ENCODE peak calls at places on chromosomes 4 and X, in nine cellular contexts. One of them, this sample, is unnamed.
A peak's percentile ranks its signal among the peaks of the same experiment; 100 is the strongest.

GRCh38 chrX:43405191-43405590 is 250.9 kb upstream of the MAOA start:
- DNase-seq in nucleus accumbens: no peak
- DNase-seq in central memory CD8-positive, alpha-beta T cell: no peak
- DNase-seq in tibial artery: no peak
- DNase-seq in stimulated activated CD4-positive, alpha-beta T cell treated with anti-CD3 and anti-CD28 coated beads, TNF-alpha, amount 100 ng/mL, for 48 hours: no peak
- DNase-seq in choroid plexus epithelial cell: no peak
- DNase-seq in upper lobe of right lung: no peak
- DNase-seq in HT1080: no peak
- DNase-seq in activated CD4-positive, alpha-beta T cell treated with anti-CD3 and anti-CD28 coated beads for 1 hour: no peak
- DNase-seq in this sample: no peak

GRCh38 chr4:77493829-77494551 is 111.6 kb upstream of the CXCL13 start:
- DNase-seq in stimulated activated CD4-positive, alpha-beta T cell treated with anti-CD3 and anti-CD28 coated beads, TNF-alpha, amount 100 ng/mL, for 48 hours: no peak
- DNase-seq in central memory CD8-positive, alpha-beta T cell: no peak
- DNase-seq in choroid plexus epithelial cell: no peak
- DNase-seq in HT1080: peak; percentile 16
- DNase-seq in tibial artery: no peak
- DNase-seq in activated CD4-positive, alpha-beta T cell treated with anti-CD3 and anti-CD28 coated beads for 1 hour: no peak
- DNase-seq in nucleus accumbens: no peak
- DNase-seq in upper lobe of right lung: no peak
- DNase-seq in this sample: no peak

GRCh38 chr4:154526151-154526550 is 24.0 kb downstream of the PLRG1 start:
- DNase-seq in tibial artery: no peak
- DNase-seq in HT1080: no peak
- DNase-seq in activated CD4-positive, alpha-beta T cell treated with anti-CD3 and anti-CD28 coated beads for 1 hour: no peak
- DNase-seq in upper lobe of right lung: no peak
- DNase-seq in central memory CD8-positive, alpha-beta T cell: no peak
- DNase-seq in nucleus accumbens: no peak
- DNase-seq in stimulated activated CD4-positive, alpha-beta T cell treated with anti-CD3 and anti-CD28 coated beads, TNF-alpha, amount 100 ng/mL, for 48 hours: no peak
- DNase-seq in choroid plexus epithelial cell: no peak
- DNase-seq in this sample: no peak

GRCh38 chr4:152255437-152255836 is 280.5 kb downstream of the FBXW7 start:
- DNase-seq in stimulated activated CD4-positive, alpha-beta T cell treated with anti-CD3 and anti-CD28 coated beads, TNF-alpha, amount 100 ng/mL, for 48 hours: peak; percentile 17
- DNase-seq in nucleus accumbens: no peak
- DNase-seq in HT1080: peak; percentile 86
- DNase-seq in activated CD4-positive, alpha-beta T cell treated with anti-CD3 and anti-CD28 coated beads for 1 hour: peak; percentile 27
- DNase-seq in choroid plexus epithelial cell: peak; percentile 21
- DNase-seq in central memory CD8-positive, alpha-beta T cell: peak; percentile 21
- DNase-seq in upper lobe of right lung: no peak
- DNase-seq in tibial artery: peak; percentile 28
- DNase-seq in this sample: no peak

GRCh38 chrX:22249371-22249770 is 23.3 kb upstream of the CBLL2 start:
- DNase-seq in upper lobe of right lung: no peak
- DNase-seq in tibial artery: no peak
- DNase-seq in central memory CD8-positive, alpha-beta T cell: no peak
- DNase-seq in choroid plexus epithelial cell: no peak
- DNase-seq in stimulated activated CD4-positive, alpha-beta T cell treated with anti-CD3 and anti-CD28 coated beads, TNF-alpha, amount 100 ng/mL, for 48 hours: no peak
- DNase-seq in activated CD4-positive, alpha-beta T cell treated with anti-CD3 and anti-CD28 coated beads for 1 hour: no peak
- DNase-seq in HT1080: peak; percentile 3
- DNase-seq in nucleus accumbens: no peak
- DNase-seq in this sample: no peak

GRCh38 chr4:137998666-137999429 is 243.3 kb downstream of the SLC7A11 start:
- DNase-seq in central memory CD8-positive, alpha-beta T cell: no peak
- DNase-seq in tibial artery: no peak
- DNase-seq in upper lobe of right lung: no peak
- DNase-seq in HT1080: no peak
- DNase-seq in stimulated activated CD4-positive, alpha-beta T cell treated with anti-CD3 and anti-CD28 coated beads, TNF-alpha, amount 100 ng/mL, for 48 hours: no peak
- DNase-seq in choroid plexus epithelial cell: peak; percentile 77
- DNase-seq in nucleus accumbens: no peak
- DNase-seq in activated CD4-positive, alpha-beta T cell treated with anti-CD3 and anti-CD28 coated beads for 1 hour: no peak
- DNase-seq in this sample: peak; percentile 15

GRCh38 chr4:84631573-84631972 is 48.6 kb downstream of the CDS1 start:
- DNase-seq in HT1080: no peak
- DNase-seq in nucleus accumbens: no peak
- DNase-seq in central memory CD8-positive, alpha-beta T cell: no peak
- DNase-seq in choroid plexus epithelial cell: peak; percentile 51
- DNase-seq in upper lobe of right lung: no peak
- DNase-seq in activated CD4-positive, alpha-beta T cell treated with anti-CD3 and anti-CD28 coated beads for 1 hour: no peak
- DNase-seq in stimulated activated CD4-positive, alpha-beta T cell treated with anti-CD3 and anti-CD28 coated beads, TNF-alpha, amount 100 ng/mL, for 48 hours: no peak
- DNase-seq in tibial artery: no peak
- DNase-seq in this sample: no peak

GRCh38 chrX:85244411-85245210 is 820 bp downstream of the ZNF711 start:
- DNase-seq in central memory CD8-positive, alpha-beta T cell: no peak
- DNase-seq in upper lobe of right lung: peak; percentile 46
- DNase-seq in HT1080: peak; percentile 1
- DNase-seq in choroid plexus epithelial cell: peak; percentile 39
- DNase-seq in activated CD4-positive, alpha-beta T cell treated with anti-CD3 and anti-CD28 coated beads for 1 hour: no peak
- DNase-seq in tibial artery: no peak
- DNase-seq in stimulated activated CD4-positive, alpha-beta T cell treated with anti-CD3 and anti-CD28 coated beads, TNF-alpha, amount 100 ng/mL, for 48 hours: no peak
- DNase-seq in nucleus accumbens: no peak
- DNase-seq in this sample: no peak

GRCh38 chr4:113437124-113437523 is 324.4 kb downstream of the CAMK2D start:
- DNase-seq in HT1080: no peak
- DNase-seq in tibial artery: no peak
- DNase-seq in stimulated activated CD4-positive, alpha-beta T cell treated with anti-CD3 and anti-CD28 coated beads, TNF-alpha, amount 100 ng/mL, for 48 hours: no peak
- DNase-seq in choroid plexus epithelial cell: peak; percentile 56
- DNase-seq in upper lobe of right lung: no peak
- DNase-seq in activated CD4-positive, alpha-beta T cell treated with anti-CD3 and anti-CD28 coated beads for 1 hour: no peak
- DNase-seq in central memory CD8-positive, alpha-beta T cell: no peak
- DNase-seq in nucleus accumbens: no peak
- DNase-seq in this sample: no peak

GRCh38 chrX:41095962-41096955 is 11.0 kb downstream of the USP9X start:
- DNase-seq in nucleus accumbens: no peak
- DNase-seq in upper lobe of right lung: no peak
- DNase-seq in tibial artery: no peak
- DNase-seq in central memory CD8-positive, alpha-beta T cell: no peak
- DNase-seq in HT1080: no peak
- DNase-seq in activated CD4-positive, alpha-beta T cell treated with anti-CD3 and anti-CD28 coated beads for 1 hour: no peak
- DNase-seq in stimulated activated CD4-positive, alpha-beta T cell treated with anti-CD3 and anti-CD28 coated beads, TNF-alpha, amount 100 ng/mL, for 48 hours: no peak
- DNase-seq in choroid plexus epithelial cell: no peak
- DNase-seq in this sample: no peak

GRCh38 chr4:111228874-111229273 is 606.0 kb upstream of the PITX2 start:
- DNase-seq in nucleus accumbens: no peak
- DNase-seq in upper lobe of right lung: no peak
- DNase-seq in HT1080: peak; percentile 71
- DNase-seq in stimulated activated CD4-positive, alpha-beta T cell treated with anti-CD3 and anti-CD28 coated beads, TNF-alpha, amount 100 ng/mL, for 48 hours: no peak
- DNase-seq in activated CD4-positive, alpha-beta T cell treated with anti-CD3 and anti-CD28 coated beads for 1 hour: no peak
- DNase-seq in choroid plexus epithelial cell: no peak
- DNase-seq in tibial artery: no peak
- DNase-seq in central memory CD8-positive, alpha-beta T cell: no peak
- DNase-seq in this sample: no peak

GRCh38 chr4:82423245-82424054 is 6.8 kb downstream of the HNRNPDL start:
- DNase-seq in nucleus accumbens: no peak
- DNase-seq in central memory CD8-positive, alpha-beta T cell: no peak
- DNase-seq in tibial artery: no peak
- DNase-seq in choroid plexus epithelial cell: no peak
- DNase-seq in activated CD4-positive, alpha-beta T cell treated with anti-CD3 and anti-CD28 coated beads for 1 hour: no peak
- DNase-seq in HT1080: peak; percentile 64
- DNase-seq in upper lobe of right lung: no peak
- DNase-seq in stimulated activated CD4-positive, alpha-beta T cell treated with anti-CD3 and anti-CD28 coated beads, TNF-alpha, amount 100 ng/mL, for 48 hours: no peak
- DNase-seq in this sample: no peak

GRCh38 chrX:11770320-11770719 is 12.3 kb downstream of the MSL3 start:
- DNase-seq in central memory CD8-positive, alpha-beta T cell: no peak
- DNase-seq in tibial artery: no peak
- DNase-seq in HT1080: peak; percentile 33
- DNase-seq in choroid plexus epithelial cell: peak; percentile 71
- DNase-seq in activated CD4-positive, alpha-beta T cell treated with anti-CD3 and anti-CD28 coated beads for 1 hour: peak; percentile 31
- DNase-seq in stimulated activated CD4-positive, alpha-beta T cell treated with anti-CD3 and anti-CD28 coated beads, TNF-alpha, amount 100 ng/mL, for 48 hours: no peak
- DNase-seq in upper lobe of right lung: no peak
- DNase-seq in nucleus accumbens: no peak
- DNase-seq in this sample: no peak

GRCh38 chrX:38438321-38438720 is 85.9 kb downstream of the OTC start:
- DNase-seq in upper lobe of right lung: no peak
- DNase-seq in tibial artery: no peak
- DNase-seq in stimulated activated CD4-positive, alpha-beta T cell treated with anti-CD3 and anti-CD28 coated beads, TNF-alpha, amount 100 ng/mL, for 48 hours: no peak
- DNase-seq in nucleus accumbens: no peak
- DNase-seq in central memory CD8-positive, alpha-beta T cell: no peak
- DNase-seq in HT1080: no peak
- DNase-seq in activated CD4-positive, alpha-beta T cell treated with anti-CD3 and anti-CD28 coated beads for 1 hour: no peak
- DNase-seq in choroid plexus epithelial cell: no peak
- DNase-seq in this sample: no peak

GRCh38 chrX:139058831-139059495 is 347.4 kb upstream of the FGF13 start:
- DNase-seq in upper lobe of right lung: no peak
- DNase-seq in stimulated activated CD4-positive, alpha-beta T cell treated with anti-CD3 and anti-CD28 coated beads, TNF-alpha, amount 100 ng/mL, for 48 hours: no peak
- DNase-seq in choroid plexus epithelial cell: no peak
- DNase-seq in HT1080: peak; percentile 79
- DNase-seq in activated CD4-positive, alpha-beta T cell treated with anti-CD3 and anti-CD28 coated beads for 1 hour: no peak
- DNase-seq in tibial artery: no peak
- DNase-seq in central memory CD8-positive, alpha-beta T cell: no peak
- DNase-seq in nucleus accumbens: no peak
- DNase-seq in this sample: no peak

GRCh38 chr4:26028133-26028792 is 114.2 kb downstream of the SMIM20 start:
- DNase-seq in tibial artery: no peak
- DNase-seq in central memory CD8-positive, alpha-beta T cell: no peak
- DNase-seq in stimulated activated CD4-positive, alpha-beta T cell treated with anti-CD3 and anti-CD28 coated beads, TNF-alpha, amount 100 ng/mL, for 48 hours: no peak
- DNase-seq in activated CD4-positive, alpha-beta T cell treated with anti-CD3 and anti-CD28 coated beads for 1 hour: no peak
- DNase-seq in choroid plexus epithelial cell: no peak
- DNase-seq in upper lobe of right lung: no peak
- DNase-seq in HT1080: no peak
- DNase-seq in nucleus accumbens: no peak
- DNase-seq in this sample: no peak

GRCh38 chr4:137310156-137310555 is 222.1 kb downstream of the PCDH18 start:
- DNase-seq in HT1080: no peak
- DNase-seq in nucleus accumbens: no peak
- DNase-seq in upper lobe of right lung: no peak
- DNase-seq in choroid plexus epithelial cell: peak; percentile 30
- DNase-seq in central memory CD8-positive, alpha-beta T cell: no peak
- DNase-seq in activated CD4-positive, alpha-beta T cell treated with anti-CD3 and anti-CD28 coated beads for 1 hour: no peak
- DNase-seq in tibial artery: no peak
- DNase-seq in stimulated activated CD4-positive, alpha-beta T cell treated with anti-CD3 and anti-CD28 coated beads, TNF-alpha, amount 100 ng/mL, for 48 hours: no peak
- DNase-seq in this sample: peak; percentile 14

GRCh38 chrX:111505783-111506182 is 5.7 kb upstream of the SERTM2 start:
- DNase-seq in central memory CD8-positive, alpha-beta T cell: no peak
- DNase-seq in tibial artery: no peak
- DNase-seq in activated CD4-positive, alpha-beta T cell treated with anti-CD3 and anti-CD28 coated beads for 1 hour: no peak
- DNase-seq in HT1080: no peak
- DNase-seq in nucleus accumbens: no peak
- DNase-seq in upper lobe of right lung: no peak
- DNase-seq in stimulated activated CD4-positive, alpha-beta T cell treated with anti-CD3 and anti-CD28 coated beads, TNF-alpha, amount 100 ng/mL, for 48 hours: no peak
- DNase-seq in choroid plexus epithelial cell: no peak
- DNase-seq in this sample: no peak

GRCh38 chr4:5366421-5366820 is 315.1 kb downstream of the STK32B start:
- DNase-seq in activated CD4-positive, alpha-beta T cell treated with anti-CD3 and anti-CD28 coated beads for 1 hour: no peak
- DNase-seq in tibial artery: no peak
- DNase-seq in HT1080: peak; percentile 29
- DNase-seq in nucleus accumbens: no peak
- DNase-seq in choroid plexus epithelial cell: no peak
- DNase-seq in upper lobe of right lung: no peak
- DNase-seq in stimulated activated CD4-positive, alpha-beta T cell treated with anti-CD3 and anti-CD28 coated beads, TNF-alpha, amount 100 ng/mL, for 48 hours: no peak
- DNase-seq in central memory CD8-positive, alpha-beta T cell: no peak
- DNase-seq in this sample: no peak

This sample was measured in skeletal muscle cell.